ENCODE peak calls at places on chromosomes 1 and 21, in eight cellular contexts. L is lower lobe of right lung, T is left ventricle myocardium inferior, W is spleen, Z is BJ, E is upper lobe of left lung, R is IMR-90, B is brain microvascular endothelial cell. N is an unnamed sample. For H3K36me3, the result is how much of the 10 kb centered on the place peaks cover.

GRCh38 chr1:111275079-111275478 is 15.6 kb upstream of the CHIA start:
- DNase-seq in L (no peak), T (peak), W (no peak), Z (peak), E (peak), R (peak), B (no peak), N (no peak)

GRCh38 chr1:21097744-21098143 is 79.0 kb downstream of the EIF4G3 start:
- DNase-seq in L (no peak), T (no peak), W (no peak), Z (no peak), E (no peak), R (no peak), B (no peak), N (no peak)

GRCh38 chr21:18147678-18148077 is 97.0 kb upstream of the CHODL start:
- DNase-seq in L (no peak), T (no peak), W (no peak), Z (no peak), E (no peak), R (no peak), B (no peak), N (no peak)

GRCh38 chr1:35319988-35320713 is 51.6 kb downstream of the ZMYM4 start:
- DNase-seq in L (no peak), T (peak), W (no peak), Z (no peak), E (peak), R (peak), B (peak), N (no peak)

GRCh38 chr1:102045752-102046151 is 49.0 kb upstream of the OLFM3 start:
- DNase-seq in L (peak), T (no peak), W (no peak), Z (no peak), E (peak), R (no peak), B (no peak), N (no peak)

GRCh38 chr1:7778133-7778628 is 5.9 kb upstream of the PER3 start:
- DNase-seq in L (no peak), T (no peak), W (no peak), Z (no peak), E (no peak), R (no peak), B (no peak), N (no peak)

GRCh38 chr1:240000634-240001033 is 91.0 kb upstream of the FMN2 start:
- DNase-seq in L (no peak), T (no peak), W (no peak), Z (peak), E (no peak), R (peak), B (peak), N (no peak)

GRCh38 chr1:41072051-41072450 is 50.5 kb upstream of the SLFNL1 start:
- DNase-seq in L (no peak), T (no peak), W (no peak), Z (peak), E (no peak), R (peak), B (no peak), N (no peak)

GRCh38 chr21:16124397-16125130 is 394.8 kb downstream of the USP25 start:
- DNase-seq in L (no peak), T (no peak), W (no peak), Z (peak), E (no peak), R (peak), B (peak), N (no peak)

GRCh38 chr1:41758904-41759548 is 159.7 kb downstream of the HIVEP3 start:
- DNase-seq in L (no peak), T (no peak), W (no peak), Z (peak), E (no peak), R (peak), B (peak), N (no peak)

GRCh38 chr1:226100436-226101347 is 38.2 kb downstream of the H3-3A start:
- DNase-seq in L (peak), T (peak), W (peak), Z (no peak), E (peak), R (peak), B (peak), N (peak)

GRCh38 chr1:23013657-23014056 is 2.0 kb downstream of the TEX46 start:
- DNase-seq in L (no peak), T (no peak), W (no peak), Z (no peak), E (no peak), R (no peak), B (no peak), N (no peak)

DNA sequence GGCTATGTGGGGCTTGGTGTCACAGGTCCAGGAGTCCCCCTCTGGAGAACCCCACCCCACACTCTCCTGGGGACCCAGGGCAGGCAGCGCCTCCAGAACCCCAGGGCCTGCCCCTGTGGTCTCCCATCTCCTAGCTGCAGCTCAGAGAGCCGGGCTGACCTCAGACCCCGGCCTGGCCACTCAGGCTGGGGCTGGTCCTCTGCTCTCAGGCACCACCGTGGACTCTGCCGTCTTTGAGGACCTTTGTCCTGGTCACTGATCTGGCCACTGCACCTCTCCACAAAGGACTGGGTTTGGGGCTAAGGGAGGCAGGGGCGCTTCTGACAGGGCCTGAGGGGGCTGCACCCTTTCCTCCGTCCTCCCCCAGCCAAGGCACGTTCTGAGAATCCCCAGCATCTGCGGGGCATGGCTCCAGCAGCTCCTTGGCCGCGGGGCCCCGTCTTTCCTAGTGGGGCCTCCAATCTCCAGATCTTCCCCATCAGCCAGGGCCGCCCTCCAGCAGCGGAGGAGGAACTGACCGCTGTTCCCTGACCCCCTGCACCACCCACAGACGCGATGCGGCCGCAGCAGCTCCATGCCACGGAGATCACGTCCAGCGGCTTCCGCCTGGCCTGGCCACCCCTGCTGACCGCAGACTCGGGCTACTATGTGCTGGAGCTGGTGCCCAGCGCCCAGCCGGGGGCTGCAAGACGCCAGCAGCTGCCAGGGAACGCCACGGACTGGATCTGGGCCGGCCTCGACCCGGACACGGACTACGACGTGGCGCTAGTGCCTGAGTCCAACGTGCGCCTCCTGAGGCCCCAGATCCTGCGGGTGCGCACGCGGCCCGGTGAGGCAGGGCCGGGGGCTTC is 3.3 kb downstream of the VWA1 start:
- DNase-seq in L (no peak), T (no peak), W (peak), Z (no peak), E (no peak), R (no peak), B (no peak), N (peak)
- H3K4me3 ChIP-seq in L (no peak), T (no peak), W (no peak), Z (no peak), E (no peak), R (no peak), B (no peak), N (peak)

DNA sequence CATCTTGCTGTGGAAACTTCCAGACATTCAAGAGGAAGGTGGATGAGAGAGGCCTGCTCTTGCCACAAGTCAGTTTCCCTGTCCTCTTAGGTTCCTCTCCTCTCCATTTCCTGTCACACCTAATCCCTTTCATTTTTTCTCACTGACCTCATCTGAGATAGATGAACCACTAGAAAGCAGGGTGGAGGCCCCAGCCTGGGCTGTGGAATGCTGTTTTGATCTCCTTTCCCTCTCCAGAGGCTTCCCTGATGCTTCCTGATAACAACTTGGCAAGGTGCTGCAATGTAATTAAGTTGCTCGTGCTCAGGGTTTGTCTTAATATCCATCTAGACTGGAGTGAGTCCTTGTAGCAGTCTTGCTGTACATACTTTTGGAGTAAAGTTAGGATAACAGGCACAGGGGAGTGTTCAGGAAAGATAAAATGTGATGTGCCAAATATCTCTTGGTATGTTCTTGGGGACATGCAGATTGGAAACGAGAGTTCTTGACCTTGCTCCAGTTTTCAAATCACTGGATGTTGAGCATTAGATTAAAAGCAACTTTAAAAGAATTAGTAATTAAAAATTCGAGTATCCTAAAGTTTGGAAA is 11.2 kb downstream of the LRRC42 start:
- DNase-seq in L (no peak), T (no peak), W (no peak), Z (no peak), E (no peak), R (peak), B (no peak), N (no peak)
- H3K36me3 ChIP-seq in L (under half), T (half or more), W (under half), Z (under half), E (under half), R (under half), B (under half), N (under half)

DNA sequence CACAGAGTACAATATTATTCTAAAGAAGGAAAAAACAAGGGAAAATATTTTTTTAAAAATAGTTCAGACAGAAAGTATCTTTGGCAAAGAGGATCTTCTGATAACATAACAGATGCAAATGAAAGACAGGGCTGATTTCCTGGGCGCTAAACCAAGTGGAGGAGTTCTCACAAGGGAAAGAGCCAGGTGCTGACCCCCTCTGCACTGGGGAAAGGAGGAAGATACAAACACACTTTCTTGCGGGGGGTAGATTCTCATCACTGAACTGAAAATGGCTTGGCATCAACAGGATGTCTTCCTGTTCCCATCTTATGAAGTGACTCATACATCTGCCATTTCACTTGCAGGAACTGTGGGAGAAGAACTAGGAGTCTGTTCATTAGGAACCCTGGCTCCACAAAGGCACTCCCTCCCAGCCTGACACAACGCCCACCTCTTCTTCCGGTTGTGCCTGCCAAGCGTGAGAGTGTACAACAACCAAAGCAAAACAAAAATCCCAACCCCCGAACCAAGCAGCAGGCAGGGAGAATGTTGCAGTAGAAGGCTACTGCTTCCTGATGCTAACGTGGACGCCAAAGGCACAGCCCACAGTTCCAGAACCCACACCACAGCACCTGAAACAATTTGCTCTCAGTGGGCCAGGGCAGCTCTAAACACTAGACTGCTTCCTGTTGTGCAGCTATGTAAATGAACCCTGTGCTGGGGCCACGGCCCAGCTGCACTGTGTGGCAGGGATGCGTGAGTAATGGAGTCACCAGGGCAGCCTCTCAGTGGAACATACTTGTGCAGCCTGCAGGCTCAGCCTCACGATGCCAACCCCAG is 51.0 kb downstream of the GADD45A start:
- DNase-seq in L (peak), T (peak), W (peak), Z (peak), E (peak), R (peak), B (peak), N (peak)
- TF ChIP-seq CTCF in L (no peak), T (no peak), W (no peak), Z (no peak), E (no peak), R (no peak), B (no peak), N (no peak)

GRCh38 chr1:234601217-234602017 is 8.6 kb downstream of the IRF2BP2 start:
- DNase-seq in L (no peak), T (no peak), W (no peak), Z (no peak), E (peak), R (peak), B (no peak), N (no peak)

GRCh38 chr1:234603221-234604204 is 6.5 kb downstream of the IRF2BP2 start:
- DNase-seq in L (no peak), T (no peak), W (no peak), Z (no peak), E (no peak), R (peak), B (no peak), N (no peak)

GRCh38 chr1:234604393-234604725 is 5.6 kb downstream of the IRF2BP2 start:
- DNase-seq in L (no peak), T (no peak), W (no peak), Z (no peak), E (no peak), R (no peak), B (no peak), N (no peak)

GRCh38 chr1:234600418-234601216 is 9.4 kb downstream of the IRF2BP2 start:
- DNase-seq in L (no peak), T (peak), W (no peak), Z (no peak), E (no peak), R (no peak), B (no peak), N (no peak)

DNA sequence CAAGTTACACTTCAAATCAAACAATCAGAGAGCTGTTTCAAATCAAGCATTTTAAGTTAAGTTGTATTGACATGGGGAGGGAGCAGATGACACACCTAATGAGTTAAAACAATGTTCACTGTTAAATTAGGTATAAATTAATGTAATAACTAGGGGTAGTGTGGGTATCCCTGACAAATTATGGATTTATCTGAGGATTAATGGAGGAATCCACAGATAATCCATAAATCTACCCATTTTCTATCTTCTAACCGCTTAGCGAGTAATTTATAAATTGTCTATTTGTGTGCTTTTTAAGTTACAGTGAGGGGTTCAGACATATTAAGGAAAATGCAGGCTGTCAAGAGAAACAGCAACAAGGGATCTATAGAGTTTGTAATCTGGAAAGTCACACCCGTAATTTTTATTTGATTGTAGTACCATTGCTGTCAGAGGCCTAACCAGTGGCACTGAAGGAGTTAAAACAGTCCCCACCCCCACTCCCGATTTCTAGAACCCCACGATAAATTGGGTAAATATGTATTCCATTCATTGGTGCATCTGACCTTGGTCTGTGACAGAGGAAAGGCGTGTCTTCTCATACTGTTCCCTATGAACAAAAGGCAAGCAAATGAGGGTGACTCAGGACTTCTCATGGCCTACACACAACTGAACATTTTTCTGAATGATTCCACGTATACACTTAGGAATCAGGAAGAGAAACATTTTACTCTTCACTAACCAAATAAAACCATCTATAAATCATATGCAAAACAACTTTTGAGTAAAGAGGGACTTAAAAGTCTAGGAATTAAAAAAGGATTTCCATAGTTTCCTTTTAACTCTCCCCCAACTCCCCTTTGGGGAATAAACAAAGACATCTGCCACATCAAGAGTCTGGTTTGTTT is 7.4 kb downstream of the IRF2BP2 start:
- DNase-seq in L (no peak), T (no peak), W (no peak), Z (peak), E (peak), R (peak), B (peak), N (no peak)
- H3K4me3 ChIP-seq in L (peak), T (peak), W (no peak), Z (no peak), E (peak), R (peak), B (peak), N (peak)

GRCh38 chr1:91816055-91816454 is 69.9 kb downstream of the TGFBR3 start:
- DNase-seq in L (no peak), T (no peak), W (no peak), Z (no peak), E (no peak), R (no peak), B (no peak), N (no peak)
- H3K36me3 ChIP-seq in L (under half), T (under half), W (under half), Z (under half), E (under half), R (under half), B (under half), N (under half)

GRCh38 chr1:147892216-147892615 is 10.4 kb upstream of the GJA8 start:
- DNase-seq in L (no peak), T (no peak), W (no peak), Z (no peak), E (no peak), R (no peak), B (no peak), N (no peak)
- TF ChIP-seq CTCF in L (no peak), T (no peak), W (no peak), Z (no peak), E (no peak), R (no peak), B (peak), N (peak)